ENCODE peak calls at places on chromosomes 11 and 22, in ten cellular contexts. One of them, this sample, is unnamed.

GRCh38 chr11:75450236-75450635 is 17.2 kb upstream of the KLHL35 start:
- DNase-seq in NCI-H1930: no peak
- DNase-seq in AG08396: no peak
- DNase-seq in endothelial cell of umbilical vein: no peak
- DNase-seq in thoracic aorta: no peak
- DNase-seq in HT-29: no peak
- DNase-seq in left lung: no peak
- DNase-seq in stimulated activated CD4-positive, alpha-beta T cell treated with anti-CD3 and anti-CD28 coated beads, Interleukin-2, amount 100 ng/mL, for 48 hours: no peak
- DNase-seq in HCT116: no peak
- DNase-seq in CD4-positive, alpha-beta T cell: no peak
- DNase-seq in this sample: no peak

GRCh38 chr22:22088658-22089458 is 106.3 kb upstream of the TOP3B start:
- DNase-seq in NCI-H1930: no peak
- DNase-seq in AG08396: no peak
- DNase-seq in endothelial cell of umbilical vein: no peak
- DNase-seq in thoracic aorta: no peak
- DNase-seq in HT-29: no peak
- DNase-seq in left lung: no peak
- DNase-seq in stimulated activated CD4-positive, alpha-beta T cell treated with anti-CD3 and anti-CD28 coated beads, Interleukin-2, amount 100 ng/mL, for 48 hours: no peak
- DNase-seq in HCT116: no peak
- DNase-seq in CD4-positive, alpha-beta T cell: no peak
- DNase-seq in this sample: no peak

GRCh38 chr22:33883561-33883960 is 36.7 kb downstream of the LARGE1 start:
- DNase-seq in NCI-H1930: no peak
- DNase-seq in AG08396: no peak
- DNase-seq in endothelial cell of umbilical vein: no peak
- DNase-seq in thoracic aorta: no peak
- DNase-seq in HT-29: peak; percentile 51
- DNase-seq in left lung: no peak
- DNase-seq in stimulated activated CD4-positive, alpha-beta T cell treated with anti-CD3 and anti-CD28 coated beads, Interleukin-2, amount 100 ng/mL, for 48 hours: no peak
- DNase-seq in HCT116: no peak
- DNase-seq in CD4-positive, alpha-beta T cell: no peak
- DNase-seq in this sample: no peak

GRCh38 chr11:16032974-16033373 is 323.4 kb downstream of the SOX6 start:
- DNase-seq in NCI-H1930: no peak
- DNase-seq in AG08396: no peak
- DNase-seq in endothelial cell of umbilical vein: no peak
- DNase-seq in thoracic aorta: no peak
- DNase-seq in HT-29: no peak
- DNase-seq in left lung: no peak
- DNase-seq in stimulated activated CD4-positive, alpha-beta T cell treated with anti-CD3 and anti-CD28 coated beads, Interleukin-2, amount 100 ng/mL, for 48 hours: no peak
- DNase-seq in HCT116: no peak
- DNase-seq in CD4-positive, alpha-beta T cell: no peak
- DNase-seq in this sample: no peak

GRCh38 chr11:102488208-102488607 is 35.6 kb upstream of the TMEM123 start:
- DNase-seq in NCI-H1930: no peak
- DNase-seq in AG08396: no peak
- DNase-seq in endothelial cell of umbilical vein: no peak
- DNase-seq in thoracic aorta: no peak
- DNase-seq in HT-29: no peak
- DNase-seq in left lung: no peak
- DNase-seq in stimulated activated CD4-positive, alpha-beta T cell treated with anti-CD3 and anti-CD28 coated beads, Interleukin-2, amount 100 ng/mL, for 48 hours: no peak
- DNase-seq in HCT116: no peak
- DNase-seq in CD4-positive, alpha-beta T cell: no peak
- DNase-seq in this sample: no peak

GRCh38 chr11:13335319-13335718 is 57.7 kb downstream of the BMAL1 start:
- DNase-seq in NCI-H1930: no peak
- DNase-seq in AG08396: peak; percentile 50
- DNase-seq in endothelial cell of umbilical vein: peak; percentile 61
- DNase-seq in thoracic aorta: no peak
- DNase-seq in HT-29: peak; percentile 89
- DNase-seq in left lung: peak; percentile 58
- DNase-seq in stimulated activated CD4-positive, alpha-beta T cell treated with anti-CD3 and anti-CD28 coated beads, Interleukin-2, amount 100 ng/mL, for 48 hours: peak; percentile 59
- DNase-seq in HCT116: no peak
- DNase-seq in CD4-positive, alpha-beta T cell: peak; percentile 66
- DNase-seq in this sample: peak; percentile 37

GRCh38 chr11:134266841-134267251 is 9.3 kb upstream of the GLB1L3 start:
- DNase-seq in NCI-H1930: no peak
- DNase-seq in AG08396: peak; percentile 74
- DNase-seq in endothelial cell of umbilical vein: no peak
- DNase-seq in thoracic aorta: no peak
- DNase-seq in HT-29: peak; percentile 79
- DNase-seq in left lung: no peak
- DNase-seq in stimulated activated CD4-positive, alpha-beta T cell treated with anti-CD3 and anti-CD28 coated beads, Interleukin-2, amount 100 ng/mL, for 48 hours: no peak
- DNase-seq in HCT116: no peak
- DNase-seq in CD4-positive, alpha-beta T cell: no peak
- DNase-seq in this sample: no peak

GRCh38 chr22:45503816-45504702 is 1.4 kb downstream of the FBLN1 start:
- DNase-seq in NCI-H1930: no peak
- DNase-seq in AG08396: peak; percentile 76
- DNase-seq in endothelial cell of umbilical vein: no peak
- DNase-seq in thoracic aorta: no peak
- DNase-seq in HT-29: no peak
- DNase-seq in left lung: no peak
- DNase-seq in stimulated activated CD4-positive, alpha-beta T cell treated with anti-CD3 and anti-CD28 coated beads, Interleukin-2, amount 100 ng/mL, for 48 hours: no peak
- DNase-seq in HCT116: no peak
- DNase-seq in CD4-positive, alpha-beta T cell: no peak
- DNase-seq in this sample: no peak

GRCh38 chr11:19537803-19538453 is 174.7 kb upstream of the NAV2 start:
- DNase-seq in NCI-H1930: no peak
- DNase-seq in AG08396: no peak
- DNase-seq in endothelial cell of umbilical vein: no peak
- DNase-seq in thoracic aorta: no peak
- DNase-seq in HT-29: no peak
- DNase-seq in left lung: no peak
- DNase-seq in stimulated activated CD4-positive, alpha-beta T cell treated with anti-CD3 and anti-CD28 coated beads, Interleukin-2, amount 100 ng/mL, for 48 hours: no peak
- DNase-seq in HCT116: no peak
- DNase-seq in CD4-positive, alpha-beta T cell: no peak
- DNase-seq in this sample: no peak

GRCh38 chr11:76724162-76724768 is 53.7 kb upstream of the LRRC32 start:
- DNase-seq in NCI-H1930: no peak
- DNase-seq in AG08396: no peak
- DNase-seq in endothelial cell of umbilical vein: no peak
- DNase-seq in thoracic aorta: no peak
- DNase-seq in HT-29: no peak
- DNase-seq in left lung: no peak
- DNase-seq in stimulated activated CD4-positive, alpha-beta T cell treated with anti-CD3 and anti-CD28 coated beads, Interleukin-2, amount 100 ng/mL, for 48 hours: no peak
- DNase-seq in HCT116: no peak
- DNase-seq in CD4-positive, alpha-beta T cell: no peak
- DNase-seq in this sample: no peak

GRCh38 chr11:15770798-15771414 is 585.4 kb downstream of the SOX6 start:
- DNase-seq in NCI-H1930: peak; percentile 12
- DNase-seq in AG08396: peak; percentile 25
- DNase-seq in endothelial cell of umbilical vein: peak; percentile 16
- DNase-seq in thoracic aorta: no peak
- DNase-seq in HT-29: peak; percentile 72
- DNase-seq in left lung: no peak
- DNase-seq in stimulated activated CD4-positive, alpha-beta T cell treated with anti-CD3 and anti-CD28 coated beads, Interleukin-2, amount 100 ng/mL, for 48 hours: peak; percentile 27
- DNase-seq in HCT116: peak; percentile 13
- DNase-seq in CD4-positive, alpha-beta T cell: no peak
- DNase-seq in this sample: peak; percentile 17

GRCh38 chr22:49232319-49233067 is 595.2 kb downstream of the BRD1 start:
- DNase-seq in NCI-H1930: no peak
- DNase-seq in AG08396: no peak
- DNase-seq in endothelial cell of umbilical vein: no peak
- DNase-seq in thoracic aorta: no peak
- DNase-seq in HT-29: no peak
- DNase-seq in left lung: no peak
- DNase-seq in stimulated activated CD4-positive, alpha-beta T cell treated with anti-CD3 and anti-CD28 coated beads, Interleukin-2, amount 100 ng/mL, for 48 hours: no peak
- DNase-seq in HCT116: no peak
- DNase-seq in CD4-positive, alpha-beta T cell: no peak
- DNase-seq in this sample: no peak

GRCh38 chr22:48618326-48618725 is 1209.3 kb downstream of the BRD1 start:
- DNase-seq in NCI-H1930: no peak
- DNase-seq in AG08396: no peak
- DNase-seq in endothelial cell of umbilical vein: no peak
- DNase-seq in thoracic aorta: no peak
- DNase-seq in HT-29: no peak
- DNase-seq in left lung: no peak
- DNase-seq in stimulated activated CD4-positive, alpha-beta T cell treated with anti-CD3 and anti-CD28 coated beads, Interleukin-2, amount 100 ng/mL, for 48 hours: no peak
- DNase-seq in HCT116: no peak
- DNase-seq in CD4-positive, alpha-beta T cell: no peak
- DNase-seq in this sample: no peak

GRCh38 chr11:20080032-20080685 is 80.1 kb downstream of the DBX1 start:
- DNase-seq in NCI-H1930: no peak
- DNase-seq in AG08396: no peak
- DNase-seq in endothelial cell of umbilical vein: no peak
- DNase-seq in thoracic aorta: no peak
- DNase-seq in HT-29: no peak
- DNase-seq in left lung: no peak
- DNase-seq in stimulated activated CD4-positive, alpha-beta T cell treated with anti-CD3 and anti-CD28 coated beads, Interleukin-2, amount 100 ng/mL, for 48 hours: no peak
- DNase-seq in HCT116: no peak
- DNase-seq in CD4-positive, alpha-beta T cell: no peak
- DNase-seq in this sample: no peak

GRCh38 chr11:119488256-119488995 is 65.5 kb upstream of the THY1 start:
- DNase-seq in NCI-H1930: no peak
- DNase-seq in AG08396: no peak
- DNase-seq in endothelial cell of umbilical vein: no peak
- DNase-seq in thoracic aorta: no peak
- DNase-seq in HT-29: no peak
- DNase-seq in left lung: peak; percentile 19
- DNase-seq in stimulated activated CD4-positive, alpha-beta T cell treated with anti-CD3 and anti-CD28 coated beads, Interleukin-2, amount 100 ng/mL, for 48 hours: no peak
- DNase-seq in HCT116: no peak
- DNase-seq in CD4-positive, alpha-beta T cell: no peak
- DNase-seq in this sample: no peak

GRCh38 chr11:72409458-72409857 is 24.9 kb downstream of the CLPB start:
- DNase-seq in NCI-H1930: no peak
- DNase-seq in AG08396: no peak
- DNase-seq in endothelial cell of umbilical vein: no peak
- DNase-seq in thoracic aorta: no peak
- DNase-seq in HT-29: no peak
- DNase-seq in left lung: no peak
- DNase-seq in stimulated activated CD4-positive, alpha-beta T cell treated with anti-CD3 and anti-CD28 coated beads, Interleukin-2, amount 100 ng/mL, for 48 hours: no peak
- DNase-seq in HCT116: no peak
- DNase-seq in CD4-positive, alpha-beta T cell: no peak
- DNase-seq in this sample: no peak

GRCh38 chr11:88326112-88326511 is 11.4 kb downstream of the CTSC start:
- DNase-seq in NCI-H1930: no peak
- DNase-seq in AG08396: no peak
- DNase-seq in endothelial cell of umbilical vein: no peak
- DNase-seq in thoracic aorta: no peak
- DNase-seq in HT-29: no peak
- DNase-seq in left lung: no peak
- DNase-seq in stimulated activated CD4-positive, alpha-beta T cell treated with anti-CD3 and anti-CD28 coated beads, Interleukin-2, amount 100 ng/mL, for 48 hours: no peak
- DNase-seq in HCT116: no peak
- DNase-seq in CD4-positive, alpha-beta T cell: no peak
- DNase-seq in this sample: no peak

GRCh38 chr11:126061707-126062678 is 673 bp downstream of the CDON start:
- DNase-seq in NCI-H1930: no peak
- DNase-seq in AG08396: peak; percentile 48
- DNase-seq in endothelial cell of umbilical vein: peak; percentile 36
- DNase-seq in thoracic aorta: no peak
- DNase-seq in HT-29: peak; percentile 81
- DNase-seq in left lung: peak; percentile 39
- DNase-seq in stimulated activated CD4-positive, alpha-beta T cell treated with anti-CD3 and anti-CD28 coated beads, Interleukin-2, amount 100 ng/mL, for 48 hours: peak; percentile 12
- DNase-seq in HCT116: peak; percentile 23
- DNase-seq in CD4-positive, alpha-beta T cell: peak; percentile 17
- DNase-seq in this sample: peak; percentile 32

GRCh38 chr22:39526736-39527171 is 5.8 kb downstream of the RPS19BP1 start:
- DNase-seq in NCI-H1930: no peak
- DNase-seq in AG08396: no peak
- DNase-seq in endothelial cell of umbilical vein: no peak
- DNase-seq in thoracic aorta: no peak
- DNase-seq in HT-29: no peak
- DNase-seq in left lung: no peak
- DNase-seq in stimulated activated CD4-positive, alpha-beta T cell treated with anti-CD3 and anti-CD28 coated beads, Interleukin-2, amount 100 ng/mL, for 48 hours: no peak
- DNase-seq in HCT116: no peak
- DNase-seq in CD4-positive, alpha-beta T cell: no peak
- DNase-seq in this sample: no peak

GRCh38 chr11:74257934-74258553 is 53.4 kb downstream of the P4HA3 start:
- DNase-seq in NCI-H1930: no peak
- DNase-seq in AG08396: peak; percentile 61
- DNase-seq in endothelial cell of umbilical vein: peak; percentile 75
- DNase-seq in thoracic aorta: peak; percentile 23
- DNase-seq in HT-29: no peak
- DNase-seq in left lung: peak; percentile 40
- DNase-seq in stimulated activated CD4-positive, alpha-beta T cell treated with anti-CD3 and anti-CD28 coated beads, Interleukin-2, amount 100 ng/mL, for 48 hours: no peak
- DNase-seq in HCT116: no peak
- DNase-seq in CD4-positive, alpha-beta T cell: no peak
- DNase-seq in this sample: no peak

GRCh38 chr11:36346562-36347383 is 50.7 kb downstream of the PRR5L start:
- DNase-seq in NCI-H1930: no peak
- DNase-seq in AG08396: no peak
- DNase-seq in endothelial cell of umbilical vein: no peak
- DNase-seq in thoracic aorta: no peak
- DNase-seq in HT-29: no peak
- DNase-seq in left lung: no peak
- DNase-seq in stimulated activated CD4-positive, alpha-beta T cell treated with anti-CD3 and anti-CD28 coated beads, Interleukin-2, amount 100 ng/mL, for 48 hours: no peak
- DNase-seq in HCT116: no peak
- DNase-seq in CD4-positive, alpha-beta T cell: no peak
- DNase-seq in this sample: no peak

GRCh38 chr11:122791411-122791810 is 46.9 kb upstream of the CRTAM start:
- DNase-seq in NCI-H1930: no peak
- DNase-seq in AG08396: no peak
- DNase-seq in endothelial cell of umbilical vein: no peak
- DNase-seq in thoracic aorta: no peak
- DNase-seq in HT-29: no peak
- DNase-seq in left lung: no peak
- DNase-seq in stimulated activated CD4-positive, alpha-beta T cell treated with anti-CD3 and anti-CD28 coated beads, Interleukin-2, amount 100 ng/mL, for 48 hours: no peak
- DNase-seq in HCT116: no peak
- DNase-seq in CD4-positive, alpha-beta T cell: no peak
- DNase-seq in this sample: no peak

GRCh38 chr22:23438216-23438615 is 141.9 kb downstream of the IGLL1 start:
- DNase-seq in NCI-H1930: no peak
- DNase-seq in AG08396: no peak
- DNase-seq in endothelial cell of umbilical vein: no peak
- DNase-seq in thoracic aorta: no peak
- DNase-seq in HT-29: no peak
- DNase-seq in left lung: no peak
- DNase-seq in stimulated activated CD4-positive, alpha-beta T cell treated with anti-CD3 and anti-CD28 coated beads, Interleukin-2, amount 100 ng/mL, for 48 hours: no peak
- DNase-seq in HCT116: no peak
- DNase-seq in CD4-positive, alpha-beta T cell: no peak
- DNase-seq in this sample: no peak

GRCh38 chr11:20661445-20661844 is 7.9 kb upstream of the NELL1 start:
- DNase-seq in NCI-H1930: no peak
- DNase-seq in AG08396: no peak
- DNase-seq in endothelial cell of umbilical vein: no peak
- DNase-seq in thoracic aorta: no peak
- DNase-seq in HT-29: no peak
- DNase-seq in left lung: no peak
- DNase-seq in stimulated activated CD4-positive, alpha-beta T cell treated with anti-CD3 and anti-CD28 coated beads, Interleukin-2, amount 100 ng/mL, for 48 hours: no peak
- DNase-seq in HCT116: no peak
- DNase-seq in CD4-positive, alpha-beta T cell: no peak
- DNase-seq in this sample: no peak